ENCODE peak calls at places on chromosomes 7 and 10, in five cellular contexts. V, I, G, T and O are unnamed samples.

GRCh38 chr10:64497306-64497705 is 976.1 kb downstream of the REEP3 start:
- DNase-seq in G (no peak), T (no peak), I (no peak), V (no peak), O (no peak)

GRCh38 chr10:15540729-15541128 is 169.6 kb upstream of the FAM171A1 start:
- DNase-seq in I (no peak), V (no peak), G (no peak), T (no peak), O (peak)

GRCh38 chr10:91124016-91124415 is 96.4 kb upstream of the PCGF5 start:
- DNase-seq in T (no peak), I (no peak), V (no peak), G (no peak), O (no peak)

GRCh38 chr10:69757206-69757552 is 44.5 kb upstream of the COL13A1 start:
- DNase-seq in G (no peak), I (no peak), T (no peak), V (no peak), O (no peak)

GRCh38 chr7:151518781-151519044 is 982 bp downstream of the RHEB start:
- DNase-seq in V (no peak), G (peak), I (no peak), T (no peak), O (peak)

GRCh38 chr7:124765401-124766352 is at the start of gene GPR37:
- DNase-seq in T (peak), V (peak), G (no peak), I (peak), O (peak)

GRCh38 chr7:158239290-158239981 is 348.2 kb downstream of the PTPRN2 start:
- DNase-seq in V (no peak), T (peak), I (peak), G (no peak), O (no peak)

GRCh38 chr10:122765412-122765811 is 65.8 kb upstream of the C10orf120 start:
- DNase-seq in I (no peak), G (no peak), V (no peak), T (no peak), O (no peak)

GRCh38 chr10:80540136-80540535 is 2.4 kb downstream of the SH2D4B start:
- DNase-seq in G (no peak), I (no peak), V (no peak), T (no peak), O (no peak)

GRCh38 chr10:101069441-101069840 is 7.7 kb downstream of the KAZALD1 start:
- DNase-seq in V (no peak), G (no peak), T (no peak), I (no peak), O (no peak)

GRCh38 chr10:7689591-7689990 is 13.5 kb upstream of the ITIH2 start:
- DNase-seq in V (no peak), G (no peak), T (no peak), I (no peak), O (no peak)

GRCh38 chr7:130294314-130294713 is 1.4 kb downstream of the CPA4 start:
- DNase-seq in I (no peak), V (no peak), T (peak), G (no peak), O (peak)